ENCODE peak calls at places on chromosomes 4 and X, in seven cellular contexts. B, N, I, Q, M, R and P are unnamed samples.

GRCh38 chr4:47213971-47214370 is 182.6 kb downstream of the GABRB1 start:
- DNase-seq in I (no peak), R (peak), Q (no peak), M (no peak), N (no peak), B (no peak), P (peak)

GRCh38 chrX:10326578-10326977 is 169.8 kb downstream of the CLCN4 start:
- DNase-seq in N (peak), B (no peak), M (no peak), Q (peak), I (no peak), R (peak), P (peak)

GRCh38 chrX:118630843-118631242 is 96.6 kb upstream of the IL13RA1 start:
- DNase-seq in M (no peak), Q (no peak), B (no peak), R (no peak), I (no peak), N (no peak), P (no peak)

GRCh38 chr4:98950925-98951324 is 22.0 kb upstream of the EIF4E start:
- DNase-seq in Q (no peak), R (no peak), B (no peak), M (no peak), I (no peak), N (no peak), P (no peak)

GRCh38 chr4:76607846-76608245 is 172.8 kb downstream of the SHROOM3 start:
- DNase-seq in Q (no peak), B (no peak), I (no peak), M (no peak), R (no peak), N (no peak), P (no peak)

GRCh38 chrX:154477891-154478477 is 1.1 kb downstream of the LAGE3 start:
- DNase-seq in Q (no peak), R (no peak), N (no peak), B (no peak), M (peak), I (no peak), P (no peak)

GRCh38 chr4:6873291-6873690 is 36.3 kb upstream of the TBC1D14 start:
- DNase-seq in Q (peak), N (no peak), I (no peak), M (no peak), R (peak), B (no peak), P (no peak)

GRCh38 chr4:12973522-12973921 is 510.6 kb downstream of the RAB28 start:
- DNase-seq in Q (no peak), M (no peak), B (no peak), I (no peak), N (no peak), R (no peak), P (no peak)

GRCh38 chr4:88442636-88443260 is 14.2 kb upstream of the HERC5 start:
- DNase-seq in M (no peak), Q (no peak), N (no peak), R (peak), B (no peak), I (peak), P (peak)

GRCh38 chr4:153296424-153296823 is 48.1 kb upstream of the MND1 start:
- DNase-seq in N (no peak), I (peak), R (no peak), B (no peak), Q (no peak), M (peak), P (peak)

GRCh38 chrX:118271770-118272169 is 74.1 kb upstream of the WDR44 start:
- DNase-seq in I (no peak), R (peak), N (peak), M (no peak), B (no peak), Q (no peak), P (peak)

GRCh38 chr4:109947457-109947856 is 34.8 kb downstream of the EGF start:
- DNase-seq in R (no peak), B (no peak), Q (no peak), I (no peak), M (no peak), N (no peak), P (no peak)

GRCh38 chr4:127732623-127733199 is 2.5 kb downstream of the SLC25A31 start:
- DNase-seq in Q (peak), M (peak), I (peak), B (no peak), N (no peak), R (peak), P (peak)

GRCh38 chrX:47623540-47624027 is 3.9 kb upstream of the SYN1 start:
- DNase-seq in M (peak), Q (peak), I (peak), B (peak), R (no peak), N (peak), P (peak)

GRCh38 chrX:7076245-7076661 is 71.3 kb upstream of the STS start:
- DNase-seq in M (no peak), B (no peak), I (no peak), R (no peak), Q (no peak), N (no peak), P (no peak)

GRCh38 chr4:39466747-39467146 is 7.9 kb downstream of the LIAS start:
- DNase-seq in Q (no peak), B (no peak), M (no peak), N (no peak), R (no peak), I (no peak), P (no peak)

GRCh38 chr4:14532436-14532835 is 469.8 kb upstream of the CPEB2 start:
- DNase-seq in N (no peak), M (no peak), I (no peak), Q (no peak), R (no peak), B (no peak), P (peak)